ENCODE peak calls at places on chromosome 17, in four cellular contexts. Q is tibial nerve, D is lower lobe of right lung, F is fibroblast of the aortic adventitia. M is an unnamed sample.

GRCh38 chr17:50331085-50331791 is 14.7 kb upstream of the XYLT2 start:
- DNase-seq in Q (no peak), D (no peak), F (peak; percentile 92), M (no peak)

GRCh38 chr17:12512712-12513355 is 152.9 kb upstream of the MYOCD start:
- DNase-seq in Q (no peak), D (no peak), F (peak; percentile 58), M (no peak)

GRCh38 chr17:78645421-78646295 is 68.5 kb upstream of the DNAH17 start:
- DNase-seq in Q (peak; percentile 51), D (peak; percentile 90), F (peak; percentile 10), M (peak; percentile 76)

GRCh38 chr17:15954222-15954621 is 9.3 kb downstream of the ADORA2B start:
- DNase-seq in Q (no peak), D (no peak), F (peak; percentile 83), M (no peak)

GRCh38 chr17:48241131-48241591 is 133.6 kb downstream of the SNX11 start:
- DNase-seq in Q (no peak), D (no peak), F (peak; percentile 80), M (peak; percentile 55)

GRCh38 chr17:63841350-63842172 is 924 bp downstream of the SMARCD2 start:
- DNase-seq in Q (no peak), D (peak; percentile 75), F (peak; percentile 47), M (no peak)

GRCh38 chr17:14091367-14091766 is 22.1 kb downstream of the COX10 start:
- DNase-seq in Q (no peak), D (no peak), F (no peak), M (no peak)

GRCh38 chr17:63589646-63590045 is 11.0 kb upstream of the TACO1 start:
- DNase-seq in Q (no peak), D (no peak), F (no peak), M (no peak)

GRCh38 chr17:41396340-41396739 is 1.1 kb downstream of the KRT31 start:
- DNase-seq in Q (no peak), D (no peak), F (no peak), M (no peak)

GRCh38 chr17:33929181-33929724 is 325.8 kb upstream of the CCL2 start:
- DNase-seq in Q (no peak), D (no peak), F (no peak), M (no peak)

GRCh38 chr17:63279498-63280230 is 166.4 kb downstream of the CYB561 start:
- DNase-seq in Q (no peak), D (no peak), F (peak; percentile 78), M (no peak)

GRCh38 chr17:50045154-50045553 is 10.8 kb upstream of the ITGA3 start:
- DNase-seq in Q (peak; percentile 8), D (no peak), F (no peak), M (no peak)

GRCh38 chr17:15883617-15884111 is 61.3 kb upstream of the ADORA2B start:
- DNase-seq in Q (no peak), D (no peak), F (peak; percentile 68), M (no peak)

GRCh38 chr17:39750131-39751015 is 12.6 kb downstream of the GRB7 start:
- DNase-seq in Q (no peak), D (peak; percentile 43), F (no peak), M (no peak)

GRCh38 chr17:82480345-82480744 is 21.8 kb downstream of the NARF start:
- DNase-seq in Q (no peak), D (no peak), F (no peak), M (no peak)
- H3K4me3 ChIP-seq in Q (no peak overlapping the region), D (no peak overlapping the region), F (no peak overlapping the region), M (no peak overlapping the region)

GRCh38 chr17:74380086-74380958 is 13.0 kb downstream of the GPR142 start:
- DNase-seq in Q (no peak), D (no peak), F (no peak), M (no peak)

GRCh38 chr17:74374786-74375185 is 7.5 kb downstream of the GPR142 start:
- DNase-seq in Q (no peak), D (no peak), F (no peak), M (no peak)

GRCh38 chr17:74380959-74381808 is 13.9 kb downstream of the GPR142 start:
- DNase-seq in Q (no peak), D (no peak), F (no peak), M (no peak)

GRCh38 chr17:74383140-74383539 is 15.8 kb downstream of the GPR142 start:
- DNase-seq in Q (no peak), D (no peak), F (no peak), M (no peak)

DNA sequence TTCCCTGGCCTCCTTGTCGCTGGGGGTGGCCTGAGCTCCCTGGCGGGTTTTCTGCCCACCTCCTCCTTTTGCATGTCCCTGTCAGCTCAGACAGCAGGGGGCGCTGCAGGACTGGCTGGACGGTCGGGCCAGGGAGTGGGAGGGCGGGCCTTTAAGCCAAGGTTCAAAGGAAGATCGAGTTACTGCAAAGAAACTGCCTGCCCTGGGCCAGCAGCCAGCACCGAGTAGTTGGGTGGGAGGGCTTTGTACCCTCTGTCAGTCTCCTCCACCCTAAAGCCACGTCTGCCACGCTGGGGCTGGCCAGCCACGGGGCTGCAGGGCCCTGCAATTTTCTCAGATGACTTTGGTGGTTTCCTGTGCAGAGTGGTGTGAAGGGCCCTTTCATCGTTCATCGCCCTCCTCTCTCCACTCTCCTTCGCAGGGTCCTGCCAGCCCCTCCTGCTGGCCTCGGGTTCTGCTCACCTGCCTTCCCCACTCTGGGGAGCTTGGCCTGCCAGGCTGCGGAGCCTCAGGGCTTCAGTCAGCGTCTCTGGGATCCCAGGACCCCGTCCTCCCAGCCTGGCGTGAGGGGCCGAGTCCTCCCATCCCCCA is 12.3 kb downstream of the GPR142 start:
- DNase-seq in Q (peak; percentile 93), D (peak; percentile 95), F (peak; percentile 74), M (peak; percentile 24)
- TF ChIP-seq CTCF in Q (peak; percentile 91), D (peak; percentile 90), F (peak; percentile 92), M (peak; percentile 86)

DNA sequence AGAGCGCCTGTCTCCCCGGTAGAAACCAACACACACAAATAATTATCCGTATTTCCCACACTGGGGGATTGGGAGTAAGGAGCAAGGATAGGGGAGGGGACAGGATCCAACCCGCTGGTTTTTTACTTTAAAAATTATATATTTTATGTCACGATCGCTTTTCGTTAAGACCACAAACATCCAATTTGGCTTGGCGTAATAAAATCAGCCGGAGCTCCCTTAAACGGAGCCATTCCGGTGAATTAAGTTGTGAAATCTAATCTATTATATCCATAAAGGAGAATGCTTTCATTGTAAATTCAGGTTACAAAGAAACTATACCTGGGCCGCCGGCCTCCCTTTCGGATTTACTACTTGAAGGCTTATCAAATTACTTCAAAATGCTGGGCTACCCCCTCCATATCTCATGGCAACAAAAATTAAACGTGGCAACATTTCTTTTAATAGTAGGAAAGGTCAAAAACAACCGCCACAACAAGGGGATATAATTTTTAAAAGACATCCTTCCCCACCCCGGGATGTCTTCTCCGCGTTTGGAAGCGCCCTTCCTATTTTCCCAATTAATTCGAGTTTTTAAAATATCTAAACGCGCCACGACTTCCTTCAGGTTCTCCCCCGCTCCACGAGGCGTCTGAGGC is 47.1 kb upstream of the SLC38A10 start:
- DNase-seq in Q (no peak), D (no peak), F (peak; percentile 34), M (no peak)
- H3K4me3 ChIP-seq in Q (peak overlapping the region; percentile 82), D (peak overlapping the region; percentile 69), F (peak overlapping the region; percentile 97), M (no peak overlapping the region)

GRCh38 chr17:7313028-7313889 is 1.9 kb downstream of the GPS2 start:
- DNase-seq in Q (no peak), D (peak; percentile 24), F (no peak), M (no peak)
- TF ChIP-seq CTCF in Q (no peak), D (no peak), F (peak; percentile 20), M (peak; percentile 45)

GRCh38 chr17:73593249-73593965 is 50.8 kb downstream of the SDK2 start:
- DNase-seq in Q (no peak), D (no peak), F (no peak), M (no peak)
- H3K4me3 ChIP-seq in Q (no peak overlapping the region), D (no peak overlapping the region), F (no peak overlapping the region), M (no peak overlapping the region)

GRCh38 chr17:54900457-54901229 is at the start of gene TOM1L1:
- DNase-seq in Q (peak; percentile 15), D (peak; percentile 88), F (peak; percentile 45), M (no peak)
- TF ChIP-seq CTCF in Q (no peak), D (peak; percentile 26), F (no peak), M (no peak)

GRCh38 chr17:19570497-19571151 is 37.0 kb downstream of the SLC47A1 start:
- DNase-seq in Q (no peak), D (no peak), F (no peak), M (no peak)

GRCh38 chr17:19568016-19568350 is 34.3 kb downstream of the SLC47A1 start:
- DNase-seq in Q (no peak), D (no peak), F (no peak), M (no peak)

GRCh38 chr17:19574956-19575355 is 41.3 kb downstream of the SLC47A1 start:
- DNase-seq in Q (no peak), D (no peak), F (no peak), M (no peak)

GRCh38 chr17:19569785-19570496 is 36.3 kb downstream of the SLC47A1 start:
- DNase-seq in Q (no peak), D (no peak), F (no peak), M (no peak)

GRCh38 chr17:19573075-19573474 is 39.4 kb downstream of the SLC47A1 start:
- DNase-seq in Q (no peak), D (no peak), F (peak; percentile 36), M (no peak)
- H3K4me3 ChIP-seq in Q (no peak overlapping the region), D (no peak overlapping the region), F (no peak overlapping the region), M (no peak overlapping the region)

DNA sequence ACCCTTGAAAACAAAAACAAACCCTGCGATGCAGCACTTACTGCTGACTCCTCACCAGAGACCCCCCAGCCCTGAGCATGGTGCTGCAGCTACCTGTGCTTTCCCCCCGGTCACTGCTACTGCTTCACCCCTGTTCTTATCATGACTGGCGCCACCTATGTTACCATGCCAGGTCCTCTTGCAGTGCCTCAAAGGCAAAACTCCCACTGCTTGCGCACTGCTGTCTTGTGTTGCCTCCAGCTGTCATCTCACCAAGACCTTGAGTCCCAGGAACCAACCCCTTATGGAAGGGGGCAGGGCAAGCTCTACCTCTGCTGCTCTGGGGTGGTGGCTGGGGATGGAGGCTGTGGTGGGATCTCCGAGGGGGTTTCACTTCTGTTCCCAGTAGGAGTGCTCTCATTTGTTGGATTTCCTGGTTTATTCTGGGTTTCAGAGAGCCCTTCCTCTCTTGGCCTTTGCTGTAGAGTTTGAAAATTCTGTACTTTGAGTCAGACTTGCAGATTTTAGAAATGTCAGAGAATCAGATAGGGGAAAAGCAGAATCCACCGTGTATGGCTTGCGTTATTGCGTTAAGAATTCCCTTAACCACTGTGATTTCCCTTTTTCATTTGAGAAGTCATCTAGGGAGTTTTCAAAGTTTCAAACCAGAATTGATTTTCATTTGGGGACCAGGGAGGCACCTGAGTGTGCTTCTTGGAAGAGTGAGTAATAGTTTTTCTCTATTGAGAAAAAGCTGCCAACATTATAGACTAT is 96.6 kb downstream of the SPECC1 start:
- DNase-seq in Q (no peak), D (no peak), F (no peak), M (no peak)
- TF ChIP-seq CTCF in Q (no peak), D (no peak), F (no peak), M (no peak)

GRCh38 chr17:969767-970387 is 9.7 kb downstream of the NXN start:
- DNase-seq in Q (no peak), D (no peak), F (no peak), M (no peak)
- H3K4me3 ChIP-seq in Q (no peak overlapping the region), D (no peak overlapping the region), F (peak overlapping the region; percentile 2), M (no peak overlapping the region)

GRCh38 chr17:65100316-65101140 is 36.6 kb upstream of the RGS9 start:
- DNase-seq in Q (peak; percentile 73), D (peak; percentile 93), F (peak; percentile 76), M (peak; percentile 74)

GRCh38 chr17:65102235-65102634 is 34.9 kb upstream of the RGS9 start:
- DNase-seq in Q (no peak), D (no peak), F (no peak), M (no peak)

GRCh38 chr17:65099475-65099874 is 37.7 kb upstream of the RGS9 start:
- DNase-seq in Q (no peak), D (no peak), F (no peak), M (no peak)

GRCh38 chr17:65101371-65101770 is 35.8 kb upstream of the RGS9 start:
- DNase-seq in Q (no peak), D (no peak), F (no peak), M (no peak)

GRCh38 chr17:65099941-65100315 is 37.2 kb upstream of the RGS9 start:
- DNase-seq in Q (peak; percentile 44), D (peak; percentile 64), F (peak; percentile 85), M (peak; percentile 80)
- TF ChIP-seq CTCF in Q (no peak), D (no peak), F (no peak), M (no peak)